ENCODE peak calls at places on chromosome 7, in six cellular contexts. B, S, K, H, R and C are unnamed samples.

GRCh38 chr7:65951837-65952578 is 30.0 kb downstream of the GUSB start:
- DNase-seq in K (peak), S (no peak), R (no peak), H (peak), B (peak), C (no peak)

GRCh38 chr7:151148319-151149259 is 18.9 kb downstream of the GBX1 start:
- DNase-seq in B (no peak), K (no peak), R (no peak), S (no peak), H (no peak), C (no peak)

GRCh38 chr7:4513450-4513849 is 168.6 kb upstream of the FOXK1 start:
- DNase-seq in R (no peak), S (no peak), K (no peak), B (no peak), H (no peak), C (no peak)

GRCh38 chr7:75950111-75950681 is 35.2 kb downstream of the POR start:
- DNase-seq in S (no peak), R (no peak), K (no peak), H (no peak), B (no peak), C (no peak)

GRCh38 chr7:5195157-5195556 is 5.1 kb downstream of the WIPI2 start:
- DNase-seq in H (no peak), K (no peak), B (no peak), S (no peak), R (no peak), C (no peak)

GRCh38 chr7:69283421-69283820 is 314.9 kb upstream of the AUTS2 start:
- DNase-seq in S (no peak), R (no peak), H (no peak), B (no peak), K (no peak), C (no peak)

GRCh38 chr7:147245274-147245673 is 1128.7 kb downstream of the CNTNAP2 start:
- DNase-seq in H (peak), K (peak), R (peak), S (peak), B (no peak), C (peak)

GRCh38 chr7:115015619-115016018 is 93.7 kb downstream of the MDFIC start:
- DNase-seq in S (no peak), B (no peak), H (no peak), K (peak), R (no peak), C (no peak)

GRCh38 chr7:4168556-4168955 is 513.5 kb upstream of the FOXK1 start:
- DNase-seq in R (no peak), S (no peak), H (no peak), K (no peak), B (no peak), C (no peak)

GRCh38 chr7:35371221-35371620 is 117.3 kb upstream of the TBX20 start:
- DNase-seq in K (no peak), H (no peak), R (no peak), S (no peak), B (no peak), C (no peak)

GRCh38 chr7:129877146-129877792 is 75.5 kb downstream of the UBE2H start:
- DNase-seq in H (no peak), B (no peak), S (no peak), K (no peak), R (no peak), C (no peak)

GRCh38 chr7:125355899-125356298 is 426.3 kb upstream of the POT1 start:
- DNase-seq in H (no peak), S (no peak), B (no peak), K (peak), R (no peak), C (peak)

GRCh38 chr7:86963599-86964230 is 95.7 kb downstream of the ELAPOR2 start:
- DNase-seq in R (no peak), K (no peak), S (peak), B (no peak), H (no peak), C (no peak)

GRCh38 chr7:106394526-106394925 is 109.7 kb upstream of the NAMPT start:
- DNase-seq in H (no peak), K (no peak), R (no peak), B (no peak), S (no peak), C (no peak)

GRCh38 chr7:18799899-18800298 is 304.4 kb downstream of the HDAC9 start:
- DNase-seq in H (no peak), K (no peak), S (no peak), R (no peak), B (no peak), C (no peak)

GRCh38 chr7:94149776-94150545 is 145.8 kb upstream of the BET1 start:
- DNase-seq in H (no peak), S (no peak), R (no peak), K (peak), B (no peak), C (no peak)

GRCh38 chr7:69732203-69732602 is 133.9 kb downstream of the AUTS2 start:
- DNase-seq in R (no peak), B (no peak), S (no peak), K (peak), H (peak), C (no peak)

GRCh38 chr7:107999814-108000560 is 3.0 kb downstream of the LAMB1 start:
- DNase-seq in B (no peak), K (no peak), H (no peak), S (no peak), R (no peak), C (no peak)

GRCh38 chr7:2451171-2452073 is 24.8 kb downstream of the GRIFIN start:
- DNase-seq in R (peak), H (peak), S (peak), B (peak), K (peak), C (peak)

DNA sequence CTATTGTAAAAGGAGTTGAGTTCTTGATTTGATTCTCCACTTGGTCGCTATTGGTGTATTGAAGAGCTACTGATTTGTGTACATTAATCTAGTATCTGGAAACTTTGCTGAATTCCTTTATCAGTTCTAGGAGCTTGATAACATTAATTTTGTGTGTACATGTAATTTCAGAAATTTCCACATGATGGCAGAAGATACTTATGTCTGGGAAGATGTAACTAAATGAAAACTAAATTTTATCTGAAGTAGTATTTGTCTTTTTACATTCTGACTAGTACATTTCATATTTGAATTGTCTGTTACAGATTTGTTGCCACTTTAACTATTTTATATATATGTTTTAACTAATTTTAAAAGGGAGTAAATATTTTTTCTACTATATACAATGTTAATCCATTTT is 27.6 kb downstream of the SDHAF3 start:
- DNase-seq in H (no peak), R (no peak), S (no peak), B (no peak), K (peak), C (no peak)
- TF ChIP-seq CTCF in H (peak), R (peak), S (peak), B (peak), K (peak), C (peak)

GRCh38 chr7:100744605-100745004 is 11.2 kb downstream of the ZAN start:
- DNase-seq in K (no peak), B (no peak), H (no peak), R (no peak), S (no peak), C (no peak)
- TF ChIP-seq CTCF in K (no peak), B (no peak), H (no peak), R (no peak), S (no peak), C (no peak)

GRCh38 chr7:77903597-77903996 is 105.0 kb downstream of the PHTF2 start:
- DNase-seq in R (no peak), B (no peak), S (no peak), K (no peak), H (no peak), C (no peak)
- TF ChIP-seq CTCF in R (no peak), B (peak), S (no peak), K (peak), H (no peak), C (no peak)

GRCh38 chr7:371779-372545 is 82.0 kb downstream of the FOXL3 start:
- DNase-seq in R (no peak), B (no peak), S (no peak), K (no peak), H (no peak), C (peak)

GRCh38 chr7:373818-374705 is 84.1 kb downstream of the FOXL3 start:
- DNase-seq in S (no peak), B (no peak), H (no peak), K (no peak), R (no peak), C (no peak)

GRCh38 chr7:372546-372938 is 82.6 kb downstream of the FOXL3 start:
- DNase-seq in B (no peak), K (no peak), S (no peak), R (no peak), H (no peak), C (no peak)

GRCh38 chr7:374706-375490 is 84.9 kb downstream of the FOXL3 start:
- DNase-seq in B (no peak), H (peak), S (no peak), R (no peak), K (no peak), C (peak)

GRCh38 chr7:372939-373791 is 83.2 kb downstream of the FOXL3 start:
- DNase-seq in K (no peak), R (no peak), S (peak), B (no peak), H (peak), C (no peak)
- TF ChIP-seq CTCF in K (no peak), R (no peak), S (no peak), B (no peak), H (no peak), C (no peak)

GRCh38 chr7:22219036-22219435 is 137.9 kb downstream of the RAPGEF5 start:
- DNase-seq in K (peak), H (no peak), R (no peak), S (no peak), B (no peak), C (peak)

GRCh38 chr7:22216832-22217475 is 140.0 kb downstream of the RAPGEF5 start:
- DNase-seq in S (no peak), K (no peak), B (no peak), R (no peak), H (no peak), C (no peak)

GRCh38 chr7:22216309-22216708 is 140.6 kb downstream of the RAPGEF5 start:
- DNase-seq in S (no peak), H (no peak), R (no peak), K (no peak), B (no peak), C (no peak)

GRCh38 chr7:22210355-22210754 is 146.6 kb downstream of the RAPGEF5 start:
- DNase-seq in H (no peak), R (no peak), S (no peak), K (no peak), B (no peak), C (no peak)

GRCh38 chr7:22214000-22214399 is 143.0 kb downstream of the RAPGEF5 start:
- DNase-seq in H (no peak), R (no peak), B (no peak), S (no peak), K (no peak), C (peak)
- TF ChIP-seq CTCF in H (no peak), R (no peak), B (no peak), S (no peak), K (no peak), C (no peak)

GRCh38 chr7:112665709-112666108 is 124.5 kb downstream of the TMEM168 start:
- DNase-seq in K (peak), B (no peak), S (peak), H (peak), R (no peak), C (no peak)
- TF ChIP-seq CTCF in K (peak), B (no peak), S (peak), H (peak), R (peak), C (no peak)

GRCh38 chr7:121371367-121371766 is 24.7 kb downstream of the FAM3C start:
- DNase-seq in S (no peak), K (no peak), H (no peak), B (no peak), R (no peak), C (no peak)

GRCh38 chr7:121369462-121369861 is 26.6 kb downstream of the FAM3C start:
- DNase-seq in H (peak), B (no peak), S (no peak), K (peak), R (no peak), C (no peak)

GRCh38 chr7:121376982-121377381 is 19.1 kb downstream of the FAM3C start:
- DNase-seq in B (no peak), H (no peak), R (no peak), S (no peak), K (no peak), C (no peak)

GRCh38 chr7:121372376-121373024 is 23.6 kb downstream of the FAM3C start:
- DNase-seq in S (no peak), K (peak), H (no peak), R (no peak), B (no peak), C (no peak)

GRCh38 chr7:121373177-121373576 is 22.9 kb downstream of the FAM3C start:
- DNase-seq in S (no peak), K (no peak), H (no peak), B (no peak), R (no peak), C (no peak)
- TF ChIP-seq CTCF in S (no peak), K (no peak), H (no peak), B (no peak), R (peak), C (peak)

DNA sequence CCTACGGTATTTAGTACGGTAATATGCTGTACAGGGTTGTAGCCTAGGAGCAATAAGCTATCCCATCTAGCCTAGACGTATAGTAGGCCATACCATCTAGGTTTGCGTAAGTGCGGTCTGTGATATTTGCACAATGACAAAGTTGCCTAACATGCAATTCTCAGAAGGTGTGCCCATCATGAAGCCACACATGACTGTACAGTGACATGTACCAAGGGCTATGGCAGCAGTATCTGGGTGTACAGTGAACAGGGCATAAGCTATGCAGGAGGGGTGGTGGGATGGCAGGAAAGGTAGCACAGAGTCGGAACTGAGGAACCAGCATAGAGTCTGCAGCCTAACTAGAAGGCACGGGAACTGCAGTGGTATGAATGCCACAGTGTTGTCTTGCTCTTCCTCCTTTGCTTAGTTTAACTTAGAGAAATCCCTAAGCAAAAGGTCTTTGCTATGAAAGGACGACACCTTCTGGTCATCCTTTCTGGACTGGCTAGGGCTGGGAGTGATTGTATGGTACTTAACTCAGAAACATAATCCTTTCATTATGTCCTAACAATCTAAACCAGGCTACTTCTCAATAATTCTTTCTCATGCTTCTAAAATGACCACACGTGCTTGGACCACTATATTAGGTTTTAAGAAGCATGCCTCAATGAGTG is 93.5 kb downstream of the DYNC1I1 start:
- DNase-seq in R (no peak), K (peak), S (peak), B (no peak), H (no peak), C (no peak)
- TF ChIP-seq CTCF in R (peak), K (peak), S (peak), B (no peak), H (no peak), C (no peak)

DNA sequence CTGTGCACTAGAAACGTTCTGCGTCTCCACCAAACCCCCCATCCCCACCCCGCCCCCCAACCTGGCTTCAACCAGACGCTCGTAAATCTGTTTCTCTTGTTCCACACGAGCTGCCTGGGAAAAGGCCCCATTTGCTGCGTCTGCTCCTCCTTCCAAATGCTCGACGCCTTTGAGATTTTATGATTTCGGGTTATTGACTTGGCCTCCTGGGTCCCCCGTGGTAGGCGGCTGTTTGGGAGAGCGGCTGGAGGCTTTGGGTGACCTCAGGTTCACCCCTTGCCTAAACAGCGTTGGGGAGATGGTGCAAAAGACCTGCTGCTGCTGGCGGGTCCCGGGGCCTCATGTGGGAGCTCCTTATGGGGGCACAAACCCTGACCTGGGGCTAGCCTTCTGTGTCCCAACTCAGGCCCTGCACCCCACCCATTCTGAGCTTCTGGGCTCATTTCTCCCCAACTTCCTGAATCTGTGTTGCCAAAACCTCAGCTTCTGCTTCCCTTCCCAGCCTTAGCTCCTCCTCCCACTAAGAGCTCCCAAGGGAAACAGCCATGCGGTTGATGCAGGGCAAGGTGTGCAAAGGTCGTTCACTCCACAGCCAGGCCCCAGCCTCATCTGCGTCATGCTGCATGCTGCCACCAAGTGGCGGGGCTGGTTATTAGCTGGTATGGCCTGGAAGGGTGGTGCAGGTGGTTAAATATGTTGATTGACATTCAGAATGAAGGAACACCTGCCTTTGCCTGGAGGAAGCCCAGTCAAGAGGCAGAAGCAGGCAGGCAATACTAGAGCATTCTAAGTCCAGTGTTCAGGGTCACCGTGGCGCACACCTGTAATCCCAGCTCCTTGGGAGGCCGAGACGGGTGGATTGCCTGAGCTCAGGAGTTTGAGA is 49.1 kb upstream of the ELN start:
- DNase-seq in S (peak), K (peak), R (no peak), B (peak), H (peak), C (peak)
- TF ChIP-seq CTCF in S (peak), K (peak), R (peak), B (peak), H (peak), C (no peak)

GRCh38 chr7:142303650-142304049 is 45.8 kb upstream of the PRSS58 start:
- DNase-seq in K (no peak), B (no peak), S (peak), H (no peak), R (no peak), C (peak)
- TF ChIP-seq CTCF in K (no peak), B (no peak), S (peak), H (no peak), R (peak), C (peak)